ENCODE peak calls at places on chromosomes 13 and 19, in nine cellular contexts. K, S, L, U, H, P, O, I and M are unnamed samples.

GRCh38 chr13:21040120-21040834 is 21.1 kb downstream of the LATS2 start:
- DNase-seq in P (no peak), H (no peak), K (no peak), L (no peak), S (no peak), U (no peak), O (no peak), I (no peak), M (no peak)

GRCh38 chr19:6042776-6043726 is 65.1 kb upstream of the RANBP3 start:
- DNase-seq in H (no peak), U (no peak), I (no peak), L (no peak), K (no peak), S (no peak), O (no peak), P (no peak), M (no peak)

GRCh38 chr13:37598572-37598971 is at the start of gene POSTN:
- DNase-seq in U (no peak), O (no peak), H (no peak), I (peak), S (peak), P (no peak), K (peak), L (no peak), M (no peak)

GRCh38 chr13:99982021-99982740 is 597 bp downstream of the ZIC2 start:
- DNase-seq in H (no peak), O (no peak), K (peak), S (peak), L (no peak), U (no peak), P (peak), I (no peak), M (peak)

GRCh38 chr19:49877020-49877878 is at the start of the genes AKT1S1 and TBC1D17:
- DNase-seq in H (peak), U (peak), K (peak), O (peak), S (peak), P (peak), I (peak), L (peak), M (peak)

GRCh38 chr19:17236414-17236716 is 9.4 kb downstream of the NR2F6 start:
- DNase-seq in O (no peak), K (no peak), U (no peak), L (no peak), S (no peak), P (peak), I (no peak), H (no peak), M (no peak)

GRCh38 chr19:11370744-11371143 is 3.7 kb upstream of the SWSAP1 start:
- DNase-seq in I (no peak), U (no peak), L (no peak), K (no peak), H (no peak), S (no peak), O (no peak), P (no peak), M (no peak)

GRCh38 chr19:35657904-35658700 is 8.2 kb upstream of the UPK1A start:
- DNase-seq in O (no peak), L (no peak), S (no peak), I (no peak), H (no peak), K (peak), P (no peak), U (no peak), M (no peak)

GRCh38 chr19:7942981-7943443 is 454 bp downstream of the TIMM44 start:
- DNase-seq in O (no peak), P (no peak), I (peak), H (no peak), K (peak), L (no peak), U (no peak), S (no peak), M (no peak)

GRCh38 chr19:29835447-29835846 is 23.7 kb downstream of the CCNE1 start:
- DNase-seq in S (no peak), L (no peak), I (no peak), K (no peak), P (no peak), O (no peak), H (peak), U (no peak), M (no peak)

GRCh38 chr19:14632286-14632685 is 42.4 kb downstream of the ADGRE3 start:
- DNase-seq in L (no peak), I (peak), U (peak), S (no peak), P (no peak), K (peak), H (no peak), O (peak), M (peak)